ENCODE peak calls at places on chromosomes 7 and 10, in eight cellular contexts. L is activated CD4-positive, alpha-beta memory T cell treated with anti-CD3 and anti-CD28 coated beads for 36 hours; E is stimulated activated CD4-positive, alpha-beta T cell treated with anti-CD3 and anti-CD28 coated beads, Interleukin-1b, Interleukin-23, amount 100 ng/mL, for 1 hour; I is ecto neural progenitor cell; Y is fibroblast of lung; M is epithelial cell of esophagus; K is right cardiac atrium; J is memory B cell. C is an unnamed sample.

GRCh38 chr10:71857934-71858890 is 7.2 kb upstream of the PSAP start:
- DNase-seq in Y (no peak), I (no peak), M (no peak), K (peak; percentile 48), L (no peak), J (no peak), E (no peak), C (no peak)

GRCh38 chr10:30494558-30494957 is 60.6 kb downstream of the MAP3K8 start:
- DNase-seq in J (no peak), L (no peak), I (no peak), M (no peak), E (no peak), K (no peak), Y (no peak), C (no peak)

GRCh38 chr7:130256716-130257115 is 9.9 kb upstream of the CPA2 start:
- DNase-seq in J (no peak), K (no peak), M (no peak), L (no peak), Y (no peak), E (no peak), I (no peak), C (peak; percentile 42)

GRCh38 chr7:130441408-130441854 is 615 bp upstream of the CEP41 start:
- DNase-seq in L (no peak), I (peak; percentile 61), Y (peak; percentile 39), K (no peak), J (no peak), M (peak; percentile 20), E (no peak), C (peak; percentile 69)

GRCh38 chr10:72697711-72698110 is 5.8 kb downstream of the MCU start:
- DNase-seq in J (no peak), Y (peak; percentile 58), L (no peak), K (no peak), I (no peak), M (peak; percentile 26), E (no peak), C (no peak)

GRCh38 chr7:144437370-144438191 is 34.1 kb upstream of the NOBOX start:
- DNase-seq in L (peak; percentile 59), E (no peak), I (peak; percentile 46), K (peak; percentile 17), Y (peak; percentile 47), J (peak; percentile 34), M (peak; percentile 88), C (peak; percentile 40)

GRCh38 chr7:157635148-157635500 is 298.3 kb downstream of the DNAJB6 start:
- DNase-seq in I (no peak), L (no peak), Y (no peak), K (no peak), E (no peak), M (no peak), J (no peak), C (no peak)

GRCh38 chr10:128083191-128083895 is 42.9 kb downstream of the MKI67 start:
- DNase-seq in J (no peak), K (no peak), Y (no peak), L (no peak), I (no peak), E (no peak), M (no peak), C (peak; percentile 23)

GRCh38 chr10:79260803-79261740 is 86.2 kb upstream of the PPIF start:
- DNase-seq in K (no peak), L (no peak), I (peak; percentile 65), J (no peak), Y (peak; percentile 46), M (no peak), E (no peak), C (peak; percentile 61)

GRCh38 chr10:28661035-28661434 is 16.3 kb upstream of the BAMBI start:
- DNase-seq in E (no peak), L (no peak), K (peak; percentile 54), J (no peak), Y (peak; percentile 91), I (no peak), M (peak; percentile 80), C (no peak)

GRCh38 chr7:40403664-40404476 is 269.1 kb downstream of the SUGCT start:
- DNase-seq in K (no peak), I (no peak), J (no peak), Y (no peak), E (no peak), L (no peak), M (no peak), C (no peak)

GRCh38 chr10:110516815-110517492 is 19.2 kb downstream of the DUSP5 start:
- DNase-seq in J (no peak), M (no peak), Y (no peak), I (no peak), E (no peak), K (no peak), L (peak; percentile 4), C (no peak)

GRCh38 chr10:29715296-29715695 is 80.5 kb upstream of the SVIL start:
- DNase-seq in I (no peak), J (no peak), K (no peak), Y (no peak), L (no peak), M (no peak), E (no peak), C (no peak)

GRCh38 chr10:43137701-43137970 is 609 bp upstream of the CSGALNACT2 start:
- DNase-seq in L (peak; percentile 51), I (peak; percentile 69), E (no peak), M (peak; percentile 20), K (peak; percentile 67), Y (peak; percentile 72), J (no peak), C (no peak)

GRCh38 chr10:128125416-128125943 is 743 bp downstream of the MKI67 start:
- DNase-seq in J (no peak), Y (peak; percentile 16), E (no peak), M (peak; percentile 40), K (no peak), I (no peak), L (peak; percentile 41), C (no peak)

GRCh38 chr7:100358857-100359212 is 918 bp downstream of the PILRB start:
- DNase-seq in L (no peak), M (no peak), E (no peak), J (no peak), K (no peak), Y (no peak), I (no peak), C (no peak)

GRCh38 chr10:30092151-30092790 is 32.9 kb upstream of the JCAD start:
- DNase-seq in Y (peak; percentile 61), L (no peak), E (no peak), J (no peak), M (peak; percentile 32), I (no peak), K (no peak), C (no peak)

GRCh38 chr10:118472961-118473675 is 122.3 kb downstream of the PRLHR start:
- DNase-seq in M (no peak), L (no peak), E (no peak), I (no peak), K (no peak), J (no peak), Y (no peak), C (no peak)

GRCh38 chr10:33215154-33215553 is 119.3 kb downstream of the NRP1 start:
- DNase-seq in Y (peak; percentile 89), J (no peak), I (no peak), L (no peak), M (peak; percentile 11), K (no peak), E (no peak), C (no peak)

GRCh38 chr10:13238271-13239077 is 4.3 kb upstream of the UCMA start:
- DNase-seq in E (no peak), Y (no peak), L (no peak), K (no peak), M (no peak), I (no peak), J (no peak), C (no peak)

GRCh38 chr10:72171175-72171630 is 44.6 kb upstream of the ANAPC16 start:
- DNase-seq in Y (peak; percentile 94), I (no peak), J (no peak), M (peak; percentile 95), E (no peak), L (no peak), K (no peak), C (no peak)

GRCh38 chr7:63023182-63023787 is 975.4 kb upstream of the ZNF722 start:
- DNase-seq in J (no peak), E (no peak), L (no peak), I (no peak), K (no peak), Y (no peak), M (no peak), C (no peak)

GRCh38 chr7:105198223-105198622 is 184.2 kb downstream of the KMT2E start:
- DNase-seq in M (peak; percentile 43), K (no peak), J (no peak), L (no peak), I (no peak), E (no peak), Y (peak; percentile 94), C (no peak)

GRCh38 chr7:121167971-121168370 is 160.8 kb upstream of the WNT16 start:
- DNase-seq in Y (peak; percentile 14), L (no peak), I (no peak), E (no peak), M (no peak), K (no peak), J (no peak), C (no peak)

GRCh38 chr7:112286294-112287086 is 80.0 kb downstream of the ZNF277 start:
- DNase-seq in K (no peak), I (no peak), M (no peak), E (no peak), J (no peak), Y (no peak), L (no peak), C (no peak)

GRCh38 chr7:141071260-141071854 is 2.5 kb upstream of the TMEM178B start:
- DNase-seq in I (peak; percentile 80), M (peak; percentile 7), L (peak; percentile 72), Y (no peak), E (no peak), J (peak; percentile 8), K (peak; percentile 55), C (peak; percentile 86)

GRCh38 chr7:130288829-130289228 is 4.1 kb upstream of the CPA4 start:
- DNase-seq in Y (no peak), M (peak; percentile 30), K (no peak), J (no peak), L (no peak), I (no peak), E (no peak), C (no peak)

GRCh38 chr7:14833707-14834106 is 68.8 kb downstream of the DGKB start:
- DNase-seq in L (no peak), Y (peak; percentile 31), K (no peak), J (no peak), I (no peak), E (no peak), M (no peak), C (no peak)

GRCh38 chr10:132637477-132638129 is 100.0 kb downstream of the INPP5A start:
- DNase-seq in K (peak; percentile 4), I (no peak), Y (peak; percentile 56), M (peak; percentile 62), E (no peak), J (peak; percentile 59), L (peak; percentile 22), C (peak; percentile 53)

GRCh38 chr7:128405345-128406146 is 4.2 kb downstream of the IMPDH1 start:
- DNase-seq in K (peak; percentile 65), E (no peak), M (peak; percentile 60), Y (peak; percentile 45), L (peak; percentile 69), J (peak; percentile 45), I (peak; percentile 66), C (peak; percentile 51)

C was measured in H9.